ENCODE peak calls at places on chromosome 5, in seven cellular contexts. One of them, this sample, is unnamed.

GRCh38 chr5:1492757-1493156 is 31.0 kb downstream of the LPCAT1 start:
- DNase-seq in breast epithelium: no peak
- DNase-seq in A549: no peak
- DNase-seq in transverse colon: no peak
- DNase-seq in IMR-90: no peak
- DNase-seq in vagina: no peak
- DNase-seq in ovary: no peak
- DNase-seq in this sample: no peak

GRCh38 chr5:146788918-146789317 is 89.6 kb downstream of the PPP2R2B start:
- DNase-seq in ovary: no peak
- DNase-seq in A549: no peak
- DNase-seq in breast epithelium: no peak
- DNase-seq in IMR-90: no peak
- DNase-seq in vagina: no peak
- DNase-seq in transverse colon: no peak
- DNase-seq in this sample: no peak

GRCh38 chr5:52783226-52783959 is 4.3 kb upstream of the ITGA1 start:
- DNase-seq in IMR-90: no peak
- DNase-seq in transverse colon: peak
- DNase-seq in A549: no peak
- DNase-seq in vagina: no peak
- DNase-seq in breast epithelium: no peak
- DNase-seq in ovary: no peak
- DNase-seq in this sample: peak

GRCh38 chr5:139458580-139459407 is 3.7 kb downstream of the ECSCR start:
- DNase-seq in breast epithelium: peak
- DNase-seq in A549: no peak
- DNase-seq in IMR-90: peak
- DNase-seq in transverse colon: peak
- DNase-seq in vagina: no peak
- DNase-seq in ovary: no peak
- DNase-seq in this sample: peak

GRCh38 chr5:88719434-88719833 is 163.6 kb downstream of the MEF2C start:
- DNase-seq in breast epithelium: no peak
- DNase-seq in ovary: no peak
- DNase-seq in A549: no peak
- DNase-seq in IMR-90: no peak
- DNase-seq in transverse colon: no peak
- DNase-seq in vagina: no peak
- DNase-seq in this sample: no peak

GRCh38 chr5:154858972-154859950 is 834 bp downstream of the CNOT8 start:
- DNase-seq in A549: no peak
- DNase-seq in breast epithelium: no peak
- DNase-seq in ovary: no peak
- DNase-seq in IMR-90: no peak
- DNase-seq in transverse colon: no peak
- DNase-seq in vagina: no peak
- DNase-seq in this sample: no peak

GRCh38 chr5:179879690-179880010 is 21.0 kb upstream of the MRNIP start:
- DNase-seq in breast epithelium: no peak
- DNase-seq in ovary: no peak
- DNase-seq in vagina: no peak
- DNase-seq in A549: no peak
- DNase-seq in transverse colon: no peak
- DNase-seq in IMR-90: no peak
- DNase-seq in this sample: no peak

GRCh38 chr5:88833371-88834107 is 49.4 kb downstream of the MEF2C start:
- DNase-seq in transverse colon: peak
- DNase-seq in A549: no peak
- DNase-seq in ovary: peak
- DNase-seq in IMR-90: peak
- DNase-seq in breast epithelium: no peak
- DNase-seq in vagina: no peak
- DNase-seq in this sample: no peak

GRCh38 chr5:138354926-138355378 is 2.5 kb downstream of the KDM3B start:
- DNase-seq in IMR-90: peak
- DNase-seq in ovary: no peak
- DNase-seq in vagina: no peak
- DNase-seq in transverse colon: no peak
- DNase-seq in A549: peak
- DNase-seq in breast epithelium: no peak
- DNase-seq in this sample: peak

GRCh38 chr5:168324864-168325615 is 33.6 kb downstream of the WWC1 start:
- DNase-seq in IMR-90: no peak
- DNase-seq in A549: peak
- DNase-seq in breast epithelium: peak
- DNase-seq in vagina: no peak
- DNase-seq in transverse colon: no peak
- DNase-seq in ovary: no peak
- DNase-seq in this sample: no peak

GRCh38 chr5:78895616-78896015 is 89.5 kb downstream of the ARSB start:
- DNase-seq in breast epithelium: no peak
- DNase-seq in IMR-90: peak
- DNase-seq in A549: no peak
- DNase-seq in vagina: no peak
- DNase-seq in transverse colon: no peak
- DNase-seq in ovary: no peak
- DNase-seq in this sample: no peak

GRCh38 chr5:151949909-151950308 is 25.3 kb upstream of the GLRA1 start:
- DNase-seq in breast epithelium: no peak
- DNase-seq in transverse colon: no peak
- DNase-seq in vagina: no peak
- DNase-seq in ovary: no peak
- DNase-seq in IMR-90: no peak
- DNase-seq in A549: no peak
- DNase-seq in this sample: no peak

GRCh38 chr5:133977161-133977787 is 8.8 kb upstream of the C5orf15 start:
- DNase-seq in breast epithelium: no peak
- DNase-seq in ovary: no peak
- DNase-seq in vagina: no peak
- DNase-seq in A549: no peak
- DNase-seq in IMR-90: peak
- DNase-seq in transverse colon: no peak
- DNase-seq in this sample: no peak

GRCh38 chr5:76941000-76941399 is 11.8 kb upstream of the CRHBP start:
- DNase-seq in ovary: no peak
- DNase-seq in A549: no peak
- DNase-seq in vagina: no peak
- DNase-seq in breast epithelium: no peak
- DNase-seq in transverse colon: no peak
- DNase-seq in IMR-90: no peak
- DNase-seq in this sample: no peak

GRCh38 chr5:170648546-170648945 is 135.0 kb upstream of the GABRP start:
- DNase-seq in vagina: no peak
- DNase-seq in breast epithelium: no peak
- DNase-seq in transverse colon: no peak
- DNase-seq in A549: no peak
- DNase-seq in ovary: no peak
- DNase-seq in IMR-90: peak
- DNase-seq in this sample: no peak

GRCh38 chr5:58751222-58751621 is 168.3 kb downstream of the RAB3C start:
- DNase-seq in IMR-90: peak
- DNase-seq in transverse colon: peak
- DNase-seq in ovary: no peak
- DNase-seq in breast epithelium: no peak
- DNase-seq in vagina: no peak
- DNase-seq in A549: no peak
- DNase-seq in this sample: peak

DNA sequence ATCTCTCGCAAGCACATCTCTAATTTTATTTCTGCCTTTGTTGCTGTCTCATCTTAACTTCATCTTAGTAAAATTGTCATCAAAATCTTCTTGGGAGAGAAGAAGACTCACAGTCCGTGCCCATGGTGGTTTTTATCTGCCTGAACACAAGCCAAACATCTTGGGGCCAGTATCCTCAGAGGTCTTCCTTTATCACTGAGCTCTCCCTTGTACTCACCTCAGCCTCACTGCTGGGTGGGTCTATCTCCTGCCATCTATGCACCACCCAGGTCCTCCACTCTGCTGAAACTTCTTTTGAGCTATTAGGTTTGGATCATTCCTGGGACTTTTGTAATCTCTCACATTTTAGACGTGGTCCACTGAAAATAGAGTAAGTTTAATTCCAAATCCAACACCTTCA is 116.3 kb upstream of the EPB41L4A start:
- DNase-seq in IMR-90: no peak
- DNase-seq in transverse colon: no peak
- DNase-seq in A549: no peak
- DNase-seq in ovary: no peak
- DNase-seq in breast epithelium: no peak
- DNase-seq in vagina: no peak
- DNase-seq in this sample: no peak
- TF ChIP-seq POLR2A in IMR-90: no peak
- TF ChIP-seq POLR2A in transverse colon: no peak
- TF ChIP-seq POLR2A in A549: no peak
- TF ChIP-seq POLR2A in ovary: no peak
- TF ChIP-seq POLR2A in breast epithelium: no peak
- TF ChIP-seq POLR2A in vagina: no peak
- TF ChIP-seq POLR2A in this sample: no peak

GRCh38 chr5:149283611-149284480 is 12.2 kb downstream of the AFAP1L1 start:
- DNase-seq in transverse colon: no peak
- DNase-seq in vagina: no peak
- DNase-seq in IMR-90: no peak
- DNase-seq in breast epithelium: no peak
- DNase-seq in ovary: no peak
- DNase-seq in A549: no peak
- DNase-seq in this sample: no peak
- TF ChIP-seq POLR2A in transverse colon: no peak
- TF ChIP-seq POLR2A in vagina: no peak
- TF ChIP-seq POLR2A in IMR-90: no peak
- TF ChIP-seq POLR2A in breast epithelium: no peak
- TF ChIP-seq POLR2A in ovary: no peak
- TF ChIP-seq POLR2A in A549: no peak
- TF ChIP-seq POLR2A in this sample: no peak

DNA sequence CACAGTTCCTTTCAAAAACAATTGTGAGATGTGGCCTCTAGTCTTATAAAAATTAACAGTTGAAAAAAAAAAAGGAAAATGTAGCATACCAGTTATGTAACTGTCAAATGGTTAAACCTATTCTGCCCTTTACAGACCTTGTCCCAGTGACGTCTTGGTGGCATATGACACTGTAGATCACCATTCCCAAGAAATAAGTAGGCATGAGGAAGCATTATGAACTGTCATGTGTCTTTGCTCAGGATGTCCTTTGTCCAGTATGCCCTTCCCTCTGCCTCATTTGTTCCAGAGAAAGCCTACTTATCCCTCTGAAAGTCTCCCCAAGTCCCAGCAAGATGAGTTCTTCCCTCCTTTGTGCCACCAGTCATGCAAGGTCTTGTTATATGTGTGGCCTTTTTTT is 63.2 kb downstream of the PAM start:
- DNase-seq in vagina: no peak
- DNase-seq in breast epithelium: no peak
- DNase-seq in ovary: no peak
- DNase-seq in A549: no peak
- DNase-seq in IMR-90: no peak
- DNase-seq in transverse colon: no peak
- DNase-seq in this sample: no peak
- TF ChIP-seq POLR2A in vagina: no peak
- TF ChIP-seq POLR2A in breast epithelium: no peak
- TF ChIP-seq POLR2A in ovary: no peak
- TF ChIP-seq POLR2A in A549: no peak
- TF ChIP-seq POLR2A in IMR-90: no peak
- TF ChIP-seq POLR2A in transverse colon: no peak
- TF ChIP-seq POLR2A in this sample: no peak

GRCh38 chr5:172770675-172771438 is at the start of gene DUSP1:
- DNase-seq in A549: peak
- DNase-seq in breast epithelium: peak
- DNase-seq in ovary: peak
- DNase-seq in transverse colon: peak
- DNase-seq in vagina: no peak
- DNase-seq in IMR-90: peak
- DNase-seq in this sample: peak

GRCh38 chr5:172769324-172769597 is 1.7 kb downstream of the DUSP1 start:
- DNase-seq in IMR-90: no peak
- DNase-seq in A549: no peak
- DNase-seq in vagina: no peak
- DNase-seq in breast epithelium: no peak
- DNase-seq in ovary: no peak
- DNase-seq in transverse colon: no peak
- DNase-seq in this sample: no peak

GRCh38 chr5:172770374-172770674 is 671 bp downstream of the DUSP1 start:
- DNase-seq in transverse colon: no peak
- DNase-seq in ovary: no peak
- DNase-seq in vagina: no peak
- DNase-seq in breast epithelium: no peak
- DNase-seq in IMR-90: no peak
- DNase-seq in A549: no peak
- DNase-seq in this sample: no peak

GRCh38 chr5:172768573-172769323 is 2.2 kb downstream of the DUSP1 start:
- DNase-seq in ovary: peak
- DNase-seq in A549: no peak
- DNase-seq in IMR-90: peak
- DNase-seq in transverse colon: peak
- DNase-seq in breast epithelium: peak
- DNase-seq in vagina: no peak
- DNase-seq in this sample: no peak

GRCh38 chr5:172769598-172770373 is 1.2 kb downstream of the DUSP1 start:
- DNase-seq in transverse colon: peak
- DNase-seq in A549: no peak
- DNase-seq in IMR-90: peak
- DNase-seq in ovary: peak
- DNase-seq in breast epithelium: no peak
- DNase-seq in vagina: no peak
- DNase-seq in this sample: no peak
- TF ChIP-seq POLR2A in transverse colon: peak
- TF ChIP-seq POLR2A in A549: peak
- TF ChIP-seq POLR2A in IMR-90: no peak
- TF ChIP-seq POLR2A in ovary: no peak
- TF ChIP-seq POLR2A in breast epithelium: peak
- TF ChIP-seq POLR2A in vagina: peak
- TF ChIP-seq POLR2A in this sample: peak

DNA sequence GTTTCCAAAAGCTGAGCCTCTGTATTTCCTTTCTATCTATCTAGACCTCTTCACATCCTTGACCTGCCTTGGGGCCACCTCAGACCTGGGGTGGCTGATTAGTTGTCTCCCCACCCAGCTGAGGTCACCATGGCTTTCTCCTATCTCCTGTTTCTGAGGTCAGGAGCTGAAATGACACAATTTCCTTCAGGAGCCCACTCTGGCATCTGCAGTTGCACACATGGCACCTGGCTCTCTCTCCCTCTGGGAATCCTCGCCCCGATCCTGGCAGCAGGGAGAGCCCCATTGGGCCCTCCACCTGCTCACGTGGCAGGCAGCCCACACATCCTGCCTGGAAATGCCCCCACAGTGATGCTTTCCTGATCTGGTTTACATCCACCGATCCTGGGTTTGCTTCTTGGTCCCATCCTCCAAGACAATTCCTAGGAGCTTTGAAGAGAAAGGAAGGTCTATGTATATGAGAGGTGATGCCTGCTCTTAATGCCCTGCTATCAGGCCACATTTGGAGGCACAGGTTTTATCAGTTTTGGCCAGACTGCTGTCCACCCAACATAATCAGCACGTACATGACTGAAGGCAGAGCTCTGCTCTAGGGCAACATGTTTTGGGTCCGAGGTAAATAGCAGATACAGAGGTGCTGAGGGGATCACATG is 53.7 kb downstream of the MARCHF3 start:
- DNase-seq in breast epithelium: no peak
- DNase-seq in transverse colon: no peak
- DNase-seq in ovary: no peak
- DNase-seq in A549: no peak
- DNase-seq in vagina: no peak
- DNase-seq in IMR-90: no peak
- DNase-seq in this sample: no peak
- TF ChIP-seq POLR2A in breast epithelium: no peak
- TF ChIP-seq POLR2A in transverse colon: no peak
- TF ChIP-seq POLR2A in ovary: no peak
- TF ChIP-seq POLR2A in A549: no peak
- TF ChIP-seq POLR2A in vagina: no peak
- TF ChIP-seq POLR2A in IMR-90: no peak
- TF ChIP-seq POLR2A in this sample: no peak

This sample was measured in H54.